ENCODE peak calls at places on chromosomes 12 and 14, in five cellular contexts. T is endothelial cell, F is Right ventricle myocardium superior, A is PC-3, D is NCI-H446. O is an unnamed sample.
A peak's percentile ranks its signal among the peaks of the same experiment; 100 is the strongest.

GRCh38 chr12:93751864-93752610 is 74.9 kb downstream of the CRADD start:
- DNase-seq in T (no peak), F (no peak), A (no peak), D (no peak), O (no peak)

GRCh38 chr14:63745858-63746425 is 18.1 kb upstream of the SGPP1 start:
- DNase-seq in T (no peak), F (no peak), A (no peak), D (no peak), O (no peak)

GRCh38 chr14:32428149-32428548 is 99.1 kb downstream of the AKAP6 start:
- DNase-seq in T (no peak), F (no peak), A (no peak), D (no peak), O (no peak)

GRCh38 chr12:83261998-83262397 is 575.3 kb downstream of the TMTC2 start:
- DNase-seq in T (no peak), F (no peak), A (peak; percentile 38), D (no peak), O (peak; percentile 3)

GRCh38 chr12:28320353-28320752 is 130.1 kb downstream of the CCDC91 start:
- DNase-seq in T (no peak), F (no peak), A (no peak), D (no peak), O (no peak)

GRCh38 chr12:105257321-105257728 is 21.4 kb upstream of the APPL2 start:
- DNase-seq in T (no peak), F (no peak), A (peak; percentile 81), D (no peak), O (no peak)

GRCh38 chr14:68715032-68715924 is 77.6 kb downstream of the ZFP36L1 start:
- DNase-seq in T (no peak), F (no peak), A (no peak), D (no peak), O (peak; percentile 72)

GRCh38 chr14:89231426-89232113 is 185.5 kb downstream of the FOXN3 start:
- DNase-seq in T (no peak), F (no peak), A (no peak), D (no peak), O (no peak)

GRCh38 chr12:69880566-69880965 is 55.5 kb downstream of the MYRFL start:
- DNase-seq in T (no peak), F (no peak), A (peak; percentile 47), D (peak; percentile 24), O (no peak)

GRCh38 chr12:62191747-62192485 is 68.3 kb upstream of the USP15 start:
- DNase-seq in T (peak; percentile 21), F (peak; percentile 39), A (no peak), D (no peak), O (no peak)

GRCh38 chr14:55377236-55377635 is 34.4 kb downstream of the ATG14 start:
- DNase-seq in T (no peak), F (no peak), A (no peak), D (no peak), O (no peak)

GRCh38 chr14:56514663-56515371 is 64.8 kb upstream of the TMEM260 start:
- DNase-seq in T (no peak), F (no peak), A (no peak), D (no peak), O (peak; percentile 4)

GRCh38 chr14:102295301-102295700 is 9.7 kb downstream of the MOK start:
- DNase-seq in T (no peak), F (no peak), A (peak; percentile 53), D (no peak), O (no peak)

GRCh38 chr14:71645656-71646055 is 286.6 kb upstream of the RGS6 start:
- DNase-seq in T (no peak), F (no peak), A (no peak), D (no peak), O (no peak)

GRCh38 chr12:12880537-12880936 is 10.8 kb upstream of the GPRC5A start:
- DNase-seq in T (no peak), F (no peak), A (no peak), D (no peak), O (no peak)

GRCh38 chr14:75134644-75135043 is 7.8 kb upstream of the NEK9 start:
- DNase-seq in T (no peak), F (no peak), A (no peak), D (no peak), O (no peak)

GRCh38 chr14:25833341-25834121 is 764.3 kb downstream of the NOVA1 start:
- DNase-seq in T (peak; percentile 62), F (no peak), A (peak; percentile 45), D (peak; percentile 85), O (peak; percentile 10)

GRCh38 chr14:104750658-104751057 is 2.3 kb upstream of the SIVA1 start:
- DNase-seq in T (no peak), F (no peak), A (peak; percentile 24), D (no peak), O (no peak)

GRCh38 chr14:72790887-72791566 is 102.9 kb downstream of the DPF3 start:
- DNase-seq in T (no peak), F (peak; percentile 56), A (no peak), D (no peak), O (no peak)

GRCh38 chr12:846376-846775 is 94.0 kb downstream of the WNK1 start:
- DNase-seq in T (no peak), F (no peak), A (no peak), D (no peak), O (no peak)

GRCh38 chr14:100015251-100015655 is 50.0 kb upstream of the EVL start:
- DNase-seq in T (no peak), F (no peak), A (no peak), D (no peak), O (no peak)

GRCh38 chr12:3438401-3438800 is 52.6 kb upstream of the PRMT8 start:
- DNase-seq in T (no peak), F (no peak), A (no peak), D (no peak), O (no peak)

GRCh38 chr12:79934309-79935020 is 432 bp downstream of the PPP1R12A start:
- DNase-seq in T (peak; percentile 58), F (no peak), A (no peak), D (no peak), O (peak; percentile 70)

GRCh38 chr12:23830210-23830609 is 119.3 kb downstream of the SOX5 start:
- DNase-seq in T (no peak), F (no peak), A (no peak), D (no peak), O (no peak)

GRCh38 chr14:42513837-42514236 is 907.2 kb downstream of the LRFN5 start:
- DNase-seq in T (no peak), F (no peak), A (no peak), D (no peak), O (no peak)